ENCODE peak calls at places on chromosome 10, in seven cellular contexts. One of them, this sample, is unnamed.
A peak's percentile ranks its signal among the peaks of the same experiment; 100 is the strongest.

GRCh38 chr10:3720228-3721019 is 64.6 kb downstream of the KLF6 start:
- DNase-seq in fibroblast of lung: peak; percentile 89
- DNase-seq in Daoy: peak; percentile 50
- DNase-seq in D341Med: no peak
- DNase-seq in activated naive CD4-positive, alpha-beta T cell treated with anti-CD3 and anti-CD28 coated beads for 36 hours: peak; percentile 10
- DNase-seq in LoVo: no peak
- DNase-seq in endothelial cell: no peak
- DNase-seq in this sample: peak; percentile 47

GRCh38 chr10:31322647-31323046 is 3.6 kb downstream of the ZEB1 start:
- DNase-seq in Daoy: no peak
- DNase-seq in fibroblast of lung: peak; percentile 25
- DNase-seq in activated naive CD4-positive, alpha-beta T cell treated with anti-CD3 and anti-CD28 coated beads for 36 hours: peak; percentile 13
- DNase-seq in LoVo: no peak
- DNase-seq in endothelial cell: no peak
- DNase-seq in D341Med: no peak
- DNase-seq in this sample: no peak

GRCh38 chr10:86248062-86248461 is 118.5 kb downstream of the GRID1 start:
- DNase-seq in LoVo: no peak
- DNase-seq in activated naive CD4-positive, alpha-beta T cell treated with anti-CD3 and anti-CD28 coated beads for 36 hours: no peak
- DNase-seq in fibroblast of lung: no peak
- DNase-seq in endothelial cell: no peak
- DNase-seq in Daoy: no peak
- DNase-seq in D341Med: no peak
- DNase-seq in this sample: no peak

GRCh38 chr10:6170638-6171037 is 32.1 kb upstream of the PFKFB3 start:
- DNase-seq in activated naive CD4-positive, alpha-beta T cell treated with anti-CD3 and anti-CD28 coated beads for 36 hours: no peak
- DNase-seq in Daoy: no peak
- DNase-seq in fibroblast of lung: no peak
- DNase-seq in D341Med: peak; percentile 61
- DNase-seq in LoVo: no peak
- DNase-seq in endothelial cell: no peak
- DNase-seq in this sample: no peak

GRCh38 chr10:123622381-123622780 is 43.8 kb upstream of the GPR26 start:
- DNase-seq in D341Med: no peak
- DNase-seq in LoVo: no peak
- DNase-seq in activated naive CD4-positive, alpha-beta T cell treated with anti-CD3 and anti-CD28 coated beads for 36 hours: no peak
- DNase-seq in endothelial cell: no peak
- DNase-seq in fibroblast of lung: no peak
- DNase-seq in Daoy: peak; percentile 17
- DNase-seq in this sample: peak; percentile 40

GRCh38 chr10:1609596-1609995 is 127.7 kb downstream of the ADARB2 start:
- DNase-seq in LoVo: no peak
- DNase-seq in activated naive CD4-positive, alpha-beta T cell treated with anti-CD3 and anti-CD28 coated beads for 36 hours: no peak
- DNase-seq in Daoy: no peak
- DNase-seq in fibroblast of lung: no peak
- DNase-seq in endothelial cell: no peak
- DNase-seq in D341Med: no peak
- DNase-seq in this sample: no peak

GRCh38 chr10:1454428-1454827 is 282.9 kb downstream of the ADARB2 start:
- DNase-seq in LoVo: no peak
- DNase-seq in activated naive CD4-positive, alpha-beta T cell treated with anti-CD3 and anti-CD28 coated beads for 36 hours: peak; percentile 24
- DNase-seq in Daoy: no peak
- DNase-seq in fibroblast of lung: no peak
- DNase-seq in D341Med: no peak
- DNase-seq in endothelial cell: no peak
- DNase-seq in this sample: no peak

GRCh38 chr10:22479419-22479818 is 134.1 kb downstream of the SPAG6 start:
- DNase-seq in fibroblast of lung: no peak
- DNase-seq in Daoy: no peak
- DNase-seq in activated naive CD4-positive, alpha-beta T cell treated with anti-CD3 and anti-CD28 coated beads for 36 hours: no peak
- DNase-seq in D341Med: no peak
- DNase-seq in LoVo: peak; percentile 19
- DNase-seq in endothelial cell: no peak
- DNase-seq in this sample: no peak

GRCh38 chr10:533186-533585 is 156.3 kb downstream of the DIP2C start:
- DNase-seq in activated naive CD4-positive, alpha-beta T cell treated with anti-CD3 and anti-CD28 coated beads for 36 hours: no peak
- DNase-seq in D341Med: no peak
- DNase-seq in Daoy: no peak
- DNase-seq in LoVo: no peak
- DNase-seq in endothelial cell: no peak
- DNase-seq in fibroblast of lung: no peak
- DNase-seq in this sample: no peak

GRCh38 chr10:102280397-102281015 is 35.2 kb downstream of the GBF1 start:
- DNase-seq in endothelial cell: peak; percentile 31
- DNase-seq in activated naive CD4-positive, alpha-beta T cell treated with anti-CD3 and anti-CD28 coated beads for 36 hours: no peak
- DNase-seq in D341Med: no peak
- DNase-seq in Daoy: peak; percentile 3
- DNase-seq in fibroblast of lung: peak; percentile 47
- DNase-seq in LoVo: no peak
- DNase-seq in this sample: no peak

GRCh38 chr10:120456626-120457430 is at the start of gene PLPP4:
- DNase-seq in Daoy: peak; percentile 64
- DNase-seq in endothelial cell: peak; percentile 35
- DNase-seq in LoVo: no peak
- DNase-seq in D341Med: peak; percentile 73
- DNase-seq in activated naive CD4-positive, alpha-beta T cell treated with anti-CD3 and anti-CD28 coated beads for 36 hours: no peak
- DNase-seq in fibroblast of lung: peak; percentile 58
- DNase-seq in this sample: no peak

GRCh38 chr10:86937502-86938154 is 19.8 kb downstream of the MMRN2 start:
- DNase-seq in fibroblast of lung: no peak
- DNase-seq in endothelial cell: no peak
- DNase-seq in Daoy: no peak
- DNase-seq in LoVo: no peak
- DNase-seq in activated naive CD4-positive, alpha-beta T cell treated with anti-CD3 and anti-CD28 coated beads for 36 hours: no peak
- DNase-seq in D341Med: no peak
- DNase-seq in this sample: no peak

GRCh38 chr10:74164641-74165529 is 13.9 kb downstream of the ADK start:
- DNase-seq in activated naive CD4-positive, alpha-beta T cell treated with anti-CD3 and anti-CD28 coated beads for 36 hours: no peak
- DNase-seq in D341Med: no peak
- DNase-seq in LoVo: no peak
- DNase-seq in fibroblast of lung: peak; percentile 33
- DNase-seq in Daoy: no peak
- DNase-seq in endothelial cell: no peak
- DNase-seq in this sample: no peak

GRCh38 chr10:75230600-75231038 is 5.1 kb downstream of the COMTD1 start:
- DNase-seq in fibroblast of lung: peak; percentile 73
- DNase-seq in Daoy: peak; percentile 73
- DNase-seq in LoVo: peak; percentile 83
- DNase-seq in D341Med: peak; percentile 66
- DNase-seq in activated naive CD4-positive, alpha-beta T cell treated with anti-CD3 and anti-CD28 coated beads for 36 hours: peak; percentile 99
- DNase-seq in endothelial cell: peak; percentile 87
- DNase-seq in this sample: no peak

GRCh38 chr10:86316990-86317389 is 49.6 kb downstream of the GRID1 start:
- DNase-seq in D341Med: no peak
- DNase-seq in activated naive CD4-positive, alpha-beta T cell treated with anti-CD3 and anti-CD28 coated beads for 36 hours: no peak
- DNase-seq in fibroblast of lung: no peak
- DNase-seq in endothelial cell: no peak
- DNase-seq in LoVo: no peak
- DNase-seq in Daoy: no peak
- DNase-seq in this sample: no peak

GRCh38 chr10:84829121-84829520 is 500.7 kb downstream of the CCSER2 start:
- DNase-seq in fibroblast of lung: peak; percentile 28
- DNase-seq in activated naive CD4-positive, alpha-beta T cell treated with anti-CD3 and anti-CD28 coated beads for 36 hours: no peak
- DNase-seq in LoVo: no peak
- DNase-seq in endothelial cell: no peak
- DNase-seq in Daoy: no peak
- DNase-seq in D341Med: no peak
- DNase-seq in this sample: no peak

GRCh38 chr10:132876967-132877366 is 65.4 kb downstream of the CFAP46 start:
- DNase-seq in endothelial cell: no peak
- DNase-seq in fibroblast of lung: no peak
- DNase-seq in Daoy: no peak
- DNase-seq in activated naive CD4-positive, alpha-beta T cell treated with anti-CD3 and anti-CD28 coated beads for 36 hours: no peak
- DNase-seq in LoVo: no peak
- DNase-seq in D341Med: peak; percentile 22
- DNase-seq in this sample: no peak

GRCh38 chr10:33217854-33218253 is 116.6 kb downstream of the NRP1 start:
- DNase-seq in D341Med: no peak
- DNase-seq in fibroblast of lung: peak; percentile 63
- DNase-seq in LoVo: no peak
- DNase-seq in activated naive CD4-positive, alpha-beta T cell treated with anti-CD3 and anti-CD28 coated beads for 36 hours: no peak
- DNase-seq in Daoy: peak; percentile 44
- DNase-seq in endothelial cell: no peak
- DNase-seq in this sample: no peak